ENCODE peak calls at places on chromosome 20, in nine cellular contexts. One of them, this sample, is unnamed.

GRCh38 chr20:12053348-12053747 is 135.7 kb downstream of the BTBD3 start:
- DNase-seq in AML-193: peak
- DNase-seq in WTC11: no peak
- DNase-seq in neural progenitor cell: no peak
- DNase-seq in memory B cell: no peak
- DNase-seq in activated CD8-positive, alpha-beta memory T cell treated with anti-CD3 and anti-CD28 coated beads for 4 hours: no peak
- DNase-seq in NCI-H1092: no peak
- DNase-seq in fibroblast of mammary gland: peak
- DNase-seq in AG10803: peak
- DNase-seq in this sample: peak

GRCh38 chr20:19888269-19888669 is 128.9 kb upstream of the NAA20 start:
- DNase-seq in WTC11: no peak
- DNase-seq in memory B cell: no peak
- DNase-seq in neural progenitor cell: no peak
- DNase-seq in AG10803: no peak
- DNase-seq in fibroblast of mammary gland: no peak
- DNase-seq in NCI-H1092: peak
- DNase-seq in AML-193: no peak
- DNase-seq in activated CD8-positive, alpha-beta memory T cell treated with anti-CD3 and anti-CD28 coated beads for 4 hours: no peak
- DNase-seq in this sample: no peak

GRCh38 chr20:25372584-25373336 is 17.9 kb downstream of the ABHD12 start:
- DNase-seq in WTC11: no peak
- DNase-seq in neural progenitor cell: no peak
- DNase-seq in activated CD8-positive, alpha-beta memory T cell treated with anti-CD3 and anti-CD28 coated beads for 4 hours: no peak
- DNase-seq in memory B cell: no peak
- DNase-seq in fibroblast of mammary gland: peak
- DNase-seq in NCI-H1092: no peak
- DNase-seq in AML-193: no peak
- DNase-seq in AG10803: peak
- DNase-seq in this sample: peak

GRCh38 chr20:35246723-35247122 is 20.2 kb downstream of the MMP24 start:
- DNase-seq in memory B cell: no peak
- DNase-seq in NCI-H1092: no peak
- DNase-seq in activated CD8-positive, alpha-beta memory T cell treated with anti-CD3 and anti-CD28 coated beads for 4 hours: no peak
- DNase-seq in fibroblast of mammary gland: no peak
- DNase-seq in WTC11: no peak
- DNase-seq in AML-193: no peak
- DNase-seq in neural progenitor cell: no peak
- DNase-seq in AG10803: no peak
- DNase-seq in this sample: no peak

GRCh38 chr20:20395856-20396600 is 28.1 kb downstream of the INSM1 start:
- DNase-seq in activated CD8-positive, alpha-beta memory T cell treated with anti-CD3 and anti-CD28 coated beads for 4 hours: no peak
- DNase-seq in NCI-H1092: peak
- DNase-seq in neural progenitor cell: peak
- DNase-seq in AG10803: no peak
- DNase-seq in memory B cell: no peak
- DNase-seq in fibroblast of mammary gland: no peak
- DNase-seq in WTC11: peak
- DNase-seq in AML-193: no peak
- DNase-seq in this sample: no peak

GRCh38 chr20:11401988-11402387 is 515.7 kb upstream of the BTBD3 start:
- DNase-seq in WTC11: no peak
- DNase-seq in AML-193: no peak
- DNase-seq in AG10803: no peak
- DNase-seq in memory B cell: no peak
- DNase-seq in NCI-H1092: no peak
- DNase-seq in neural progenitor cell: no peak
- DNase-seq in fibroblast of mammary gland: no peak
- DNase-seq in activated CD8-positive, alpha-beta memory T cell treated with anti-CD3 and anti-CD28 coated beads for 4 hours: no peak
- DNase-seq in this sample: no peak

GRCh38 chr20:43187476-43188233 is 2.1 kb downstream of the PTPRT start:
- DNase-seq in memory B cell: peak
- DNase-seq in neural progenitor cell: peak
- DNase-seq in AG10803: peak
- DNase-seq in activated CD8-positive, alpha-beta memory T cell treated with anti-CD3 and anti-CD28 coated beads for 4 hours: no peak
- DNase-seq in fibroblast of mammary gland: peak
- DNase-seq in WTC11: peak
- DNase-seq in NCI-H1092: peak
- DNase-seq in AML-193: peak
- DNase-seq in this sample: peak

GRCh38 chr20:63183422-63184146 is 32.3 kb downstream of the YTHDF1 start:
- DNase-seq in neural progenitor cell: peak
- DNase-seq in fibroblast of mammary gland: no peak
- DNase-seq in memory B cell: peak
- DNase-seq in activated CD8-positive, alpha-beta memory T cell treated with anti-CD3 and anti-CD28 coated beads for 4 hours: no peak
- DNase-seq in WTC11: peak
- DNase-seq in NCI-H1092: no peak
- DNase-seq in AML-193: peak
- DNase-seq in AG10803: no peak
- DNase-seq in this sample: peak

GRCh38 chr20:44092551-44093248 is 94.3 kb downstream of the JPH2 start:
- DNase-seq in NCI-H1092: no peak
- DNase-seq in fibroblast of mammary gland: peak
- DNase-seq in neural progenitor cell: peak
- DNase-seq in AML-193: peak
- DNase-seq in activated CD8-positive, alpha-beta memory T cell treated with anti-CD3 and anti-CD28 coated beads for 4 hours: no peak
- DNase-seq in AG10803: peak
- DNase-seq in memory B cell: no peak
- DNase-seq in WTC11: no peak
- DNase-seq in this sample: peak

GRCh38 chr20:43723194-43723593 is 3.6 kb downstream of the GTSF1L start:
- DNase-seq in AG10803: peak
- DNase-seq in memory B cell: no peak
- DNase-seq in AML-193: no peak
- DNase-seq in NCI-H1092: no peak
- DNase-seq in neural progenitor cell: no peak
- DNase-seq in fibroblast of mammary gland: peak
- DNase-seq in WTC11: no peak
- DNase-seq in activated CD8-positive, alpha-beta memory T cell treated with anti-CD3 and anti-CD28 coated beads for 4 hours: no peak
- DNase-seq in this sample: no peak